ENCODE peak calls at places on chromosomes 4 and X, in four cellular contexts. F is RPMI7951, T is K562, X is psoas muscle. Z is an unnamed sample.

GRCh38 chrX:3403748-3404147 is 57.3 kb upstream of the MXRA5 start:
- DNase-seq in X (no peak), T (no peak), F (no peak), Z (peak)

GRCh38 chr4:80140237-80140636 is 57.1 kb upstream of the PRDM8 start:
- DNase-seq in T (no peak), X (no peak), F (no peak), Z (no peak)

GRCh38 chr4:85478576-85478975 is 3.6 kb downstream of the ARHGAP24 start:
- DNase-seq in F (peak), T (no peak), X (no peak), Z (peak)

GRCh38 chr4:77095101-77095826 is 19.5 kb upstream of the CCNI start:
- DNase-seq in T (peak), F (peak), X (peak), Z (peak)

GRCh38 chrX:24186986-24187385 is 37.5 kb downstream of the ZFX start:
- DNase-seq in T (no peak), F (no peak), X (no peak), Z (no peak)

GRCh38 chr4:3231431-3231980 is 17.5 kb upstream of the MSANTD1 start:
- DNase-seq in F (peak), X (no peak), T (no peak), Z (no peak)

GRCh38 chr4:176302283-176303275 is 17.2 kb upstream of the SPCS3 start:
- DNase-seq in X (no peak), F (peak), T (no peak), Z (no peak)

GRCh38 chr4:34932591-34932990 is 1311.7 kb downstream of the ARAP2 start:
- DNase-seq in X (no peak), T (no peak), F (no peak), Z (no peak)

GRCh38 chrX:115393271-115393670 is 103.8 kb downstream of the LUZP4 start:
- DNase-seq in F (peak), T (no peak), X (no peak), Z (no peak)

GRCh38 chr4:184746532-184746870 is 12.6 kb upstream of the CENPU start:
- DNase-seq in T (no peak), F (peak), X (no peak), Z (no peak)

GRCh38 chrX:37662181-37662580 is 23.4 kb upstream of the XK start:
- DNase-seq in T (no peak), F (no peak), X (no peak), Z (no peak)

GRCh38 chr4:10077492-10078335 is 38.9 kb downstream of the WDR1 start:
- DNase-seq in F (no peak), X (no peak), T (peak), Z (no peak)